ENCODE peak calls at places on chromosome 10, in seven cellular contexts. One of them, this sample, is unnamed.

GRCh38 chr10:62083868-62084267 is 182.4 kb downstream of the ARID5B start:
- DNase-seq in mammary epithelial cell: peak; percentile 89
- DNase-seq in heart left ventricle: peak; percentile 74
- DNase-seq in cardiac muscle cell: peak; percentile 52
- DNase-seq in aorta: peak; percentile 62
- DNase-seq in Panc1: no peak
- DNase-seq in epithelial cell of esophagus: peak; percentile 94
- DNase-seq in this sample: no peak

GRCh38 chr10:111148025-111148424 is 71.2 kb downstream of the ADRA2A start:
- DNase-seq in mammary epithelial cell: no peak
- DNase-seq in heart left ventricle: no peak
- DNase-seq in cardiac muscle cell: no peak
- DNase-seq in aorta: no peak
- DNase-seq in Panc1: no peak
- DNase-seq in epithelial cell of esophagus: no peak
- DNase-seq in this sample: no peak

GRCh38 chr10:100697070-100697469 is 48.3 kb upstream of the PAX2 start:
- DNase-seq in mammary epithelial cell: peak; percentile 32
- DNase-seq in heart left ventricle: no peak
- DNase-seq in cardiac muscle cell: no peak
- DNase-seq in aorta: no peak
- DNase-seq in Panc1: peak; percentile 24
- DNase-seq in epithelial cell of esophagus: peak; percentile 59
- DNase-seq in this sample: no peak

GRCh38 chr10:28569506-28570159 is 36.7 kb downstream of the WAC start:
- DNase-seq in mammary epithelial cell: peak; percentile 41
- DNase-seq in heart left ventricle: no peak
- DNase-seq in cardiac muscle cell: no peak
- DNase-seq in aorta: no peak
- DNase-seq in Panc1: no peak
- DNase-seq in epithelial cell of esophagus: no peak
- DNase-seq in this sample: no peak

GRCh38 chr10:18501198-18501597 is 150.2 kb downstream of the NSUN6 start:
- DNase-seq in mammary epithelial cell: peak; percentile 16
- DNase-seq in heart left ventricle: no peak
- DNase-seq in cardiac muscle cell: no peak
- DNase-seq in aorta: no peak
- DNase-seq in Panc1: no peak
- DNase-seq in epithelial cell of esophagus: peak; percentile 35
- DNase-seq in this sample: peak; percentile 15

GRCh38 chr10:11647676-11648075 is 36.2 kb upstream of the USP6NL start:
- DNase-seq in mammary epithelial cell: no peak
- DNase-seq in heart left ventricle: no peak
- DNase-seq in cardiac muscle cell: no peak
- DNase-seq in aorta: no peak
- DNase-seq in Panc1: no peak
- DNase-seq in epithelial cell of esophagus: peak; percentile 18
- DNase-seq in this sample: no peak

GRCh38 chr10:76205361-76205760 is 773.9 kb downstream of the LRMDA start:
- DNase-seq in mammary epithelial cell: peak; percentile 5
- DNase-seq in heart left ventricle: no peak
- DNase-seq in cardiac muscle cell: no peak
- DNase-seq in aorta: no peak
- DNase-seq in Panc1: no peak
- DNase-seq in epithelial cell of esophagus: peak; percentile 12
- DNase-seq in this sample: no peak

GRCh38 chr10:84590794-84591193 is 262.4 kb downstream of the CCSER2 start:
- DNase-seq in mammary epithelial cell: no peak
- DNase-seq in heart left ventricle: no peak
- DNase-seq in cardiac muscle cell: no peak
- DNase-seq in aorta: no peak
- DNase-seq in Panc1: no peak
- DNase-seq in epithelial cell of esophagus: no peak
- DNase-seq in this sample: no peak

GRCh38 chr10:17073720-17074547 is 55.7 kb downstream of the CUBN start:
- DNase-seq in mammary epithelial cell: no peak
- DNase-seq in heart left ventricle: no peak
- DNase-seq in cardiac muscle cell: no peak
- DNase-seq in aorta: no peak
- DNase-seq in Panc1: no peak
- DNase-seq in epithelial cell of esophagus: no peak
- DNase-seq in this sample: no peak

GRCh38 chr10:3111626-3112220 is 44.4 kb downstream of the PFKP start:
- DNase-seq in mammary epithelial cell: no peak
- DNase-seq in heart left ventricle: no peak
- DNase-seq in cardiac muscle cell: peak; percentile 27
- DNase-seq in aorta: peak; percentile 54
- DNase-seq in Panc1: no peak
- DNase-seq in epithelial cell of esophagus: no peak
- DNase-seq in this sample: no peak

GRCh38 chr10:127916826-127917225 is 9.9 kb downstream of the PTPRE start:
- DNase-seq in mammary epithelial cell: no peak
- DNase-seq in heart left ventricle: peak; percentile 32
- DNase-seq in cardiac muscle cell: no peak
- DNase-seq in aorta: no peak
- DNase-seq in Panc1: no peak
- DNase-seq in epithelial cell of esophagus: no peak
- DNase-seq in this sample: no peak

GRCh38 chr10:6228647-6229046 is 25.9 kb downstream of the PFKFB3 start:
- DNase-seq in mammary epithelial cell: no peak
- DNase-seq in heart left ventricle: no peak
- DNase-seq in cardiac muscle cell: no peak
- DNase-seq in aorta: no peak
- DNase-seq in Panc1: no peak
- DNase-seq in epithelial cell of esophagus: no peak
- DNase-seq in this sample: no peak

GRCh38 chr10:111077715-111078504 is 1.1 kb downstream of the ADRA2A start:
- DNase-seq in mammary epithelial cell: no peak
- DNase-seq in heart left ventricle: no peak
- DNase-seq in cardiac muscle cell: no peak
- DNase-seq in aorta: no peak
- DNase-seq in Panc1: no peak
- DNase-seq in epithelial cell of esophagus: peak; percentile 8
- DNase-seq in this sample: peak; percentile 9

GRCh38 chr10:98556061-98556460 is 109.3 kb upstream of the HPS1 start:
- DNase-seq in mammary epithelial cell: no peak
- DNase-seq in heart left ventricle: no peak
- DNase-seq in cardiac muscle cell: no peak
- DNase-seq in aorta: no peak
- DNase-seq in Panc1: no peak
- DNase-seq in epithelial cell of esophagus: no peak
- DNase-seq in this sample: no peak

GRCh38 chr10:61503051-61503450 is 49.9 kb upstream of the TMEM26 start:
- DNase-seq in mammary epithelial cell: peak; percentile 32
- DNase-seq in heart left ventricle: no peak
- DNase-seq in cardiac muscle cell: no peak
- DNase-seq in aorta: no peak
- DNase-seq in Panc1: no peak
- DNase-seq in epithelial cell of esophagus: peak; percentile 75
- DNase-seq in this sample: no peak

GRCh38 chr10:131825150-131825907 is 75.5 kb upstream of the PPP2R2D start:
- DNase-seq in mammary epithelial cell: no peak
- DNase-seq in heart left ventricle: peak; percentile 4
- DNase-seq in cardiac muscle cell: no peak
- DNase-seq in aorta: no peak
- DNase-seq in Panc1: no peak
- DNase-seq in epithelial cell of esophagus: no peak
- DNase-seq in this sample: no peak

GRCh38 chr10:52540479-52540984 is 226.5 kb downstream of the DKK1 start:
- DNase-seq in mammary epithelial cell: no peak
- DNase-seq in heart left ventricle: no peak
- DNase-seq in cardiac muscle cell: no peak
- DNase-seq in aorta: no peak
- DNase-seq in Panc1: no peak
- DNase-seq in epithelial cell of esophagus: no peak
- DNase-seq in this sample: no peak

GRCh38 chr10:74039561-74040145 is 41.7 kb downstream of the VCL start:
- DNase-seq in mammary epithelial cell: no peak
- DNase-seq in heart left ventricle: no peak
- DNase-seq in cardiac muscle cell: peak; percentile 27
- DNase-seq in aorta: no peak
- DNase-seq in Panc1: no peak
- DNase-seq in epithelial cell of esophagus: peak; percentile 49
- DNase-seq in this sample: no peak

GRCh38 chr10:47457528-47457820 is 26.4 kb downstream of the ANXA8 start:
- DNase-seq in mammary epithelial cell: no peak
- DNase-seq in heart left ventricle: no peak
- DNase-seq in cardiac muscle cell: no peak
- DNase-seq in aorta: no peak
- DNase-seq in Panc1: no peak
- DNase-seq in epithelial cell of esophagus: no peak
- DNase-seq in this sample: no peak

GRCh38 chr10:106608101-106608500 is 556.4 kb downstream of the SORCS1 start:
- DNase-seq in mammary epithelial cell: no peak
- DNase-seq in heart left ventricle: no peak
- DNase-seq in cardiac muscle cell: no peak
- DNase-seq in aorta: no peak
- DNase-seq in Panc1: no peak
- DNase-seq in epithelial cell of esophagus: no peak
- DNase-seq in this sample: no peak

GRCh38 chr10:32333849-32334248 is 13.1 kb downstream of the EPC1 start:
- DNase-seq in mammary epithelial cell: no peak
- DNase-seq in heart left ventricle: no peak
- DNase-seq in cardiac muscle cell: no peak
- DNase-seq in aorta: no peak
- DNase-seq in Panc1: no peak
- DNase-seq in epithelial cell of esophagus: no peak
- DNase-seq in this sample: no peak

GRCh38 chr10:70912556-70912955 is 24.2 kb upstream of the PCBD1 start:
- DNase-seq in mammary epithelial cell: no peak
- DNase-seq in heart left ventricle: peak; percentile 11
- DNase-seq in cardiac muscle cell: no peak
- DNase-seq in aorta: peak; percentile 34
- DNase-seq in Panc1: no peak
- DNase-seq in epithelial cell of esophagus: no peak
- DNase-seq in this sample: no peak

GRCh38 chr10:113681533-113682470 is 2.1 kb downstream of the CASP7 start:
- DNase-seq in mammary epithelial cell: no peak
- DNase-seq in heart left ventricle: no peak
- DNase-seq in cardiac muscle cell: no peak
- DNase-seq in aorta: no peak
- DNase-seq in Panc1: no peak
- DNase-seq in epithelial cell of esophagus: no peak
- DNase-seq in this sample: peak; percentile 56

GRCh38 chr10:28118985-28119628 is 120.2 kb upstream of the ODAD2 start:
- DNase-seq in mammary epithelial cell: no peak
- DNase-seq in heart left ventricle: no peak
- DNase-seq in cardiac muscle cell: no peak
- DNase-seq in aorta: no peak
- DNase-seq in Panc1: no peak
- DNase-seq in epithelial cell of esophagus: no peak
- DNase-seq in this sample: no peak

GRCh38 chr10:27600915-27601314 is 96.8 kb downstream of the RAB18 start:
- DNase-seq in mammary epithelial cell: no peak
- DNase-seq in heart left ventricle: no peak
- DNase-seq in cardiac muscle cell: peak; percentile 49
- DNase-seq in aorta: no peak
- DNase-seq in Panc1: no peak
- DNase-seq in epithelial cell of esophagus: no peak
- DNase-seq in this sample: no peak

GRCh38 chr10:31606841-31607240 is 287.8 kb downstream of the ZEB1 start:
- DNase-seq in mammary epithelial cell: no peak
- DNase-seq in heart left ventricle: no peak
- DNase-seq in cardiac muscle cell: no peak
- DNase-seq in aorta: no peak
- DNase-seq in Panc1: no peak
- DNase-seq in epithelial cell of esophagus: no peak
- DNase-seq in this sample: no peak

GRCh38 chr10:126405239-126405785 is 17.0 kb upstream of the ADAM12 start:
- DNase-seq in mammary epithelial cell: no peak
- DNase-seq in heart left ventricle: no peak
- DNase-seq in cardiac muscle cell: no peak
- DNase-seq in aorta: no peak
- DNase-seq in Panc1: no peak
- DNase-seq in epithelial cell of esophagus: no peak
- DNase-seq in this sample: no peak
- H3K4me3 ChIP-seq in mammary epithelial cell: no peak overlapping the region
- H3K4me3 ChIP-seq in heart left ventricle: no peak overlapping the region
- H3K4me3 ChIP-seq in cardiac muscle cell: no peak overlapping the region
- H3K4me3 ChIP-seq in aorta: no peak overlapping the region
- H3K4me3 ChIP-seq in Panc1: no peak overlapping the region
- H3K4me3 ChIP-seq in epithelial cell of esophagus: no peak overlapping the region
- H3K4me3 ChIP-seq in this sample: no peak overlapping the region

GRCh38 chr10:124827474-124827873 is 25.9 kb downstream of the ABRAXAS2 start:
- DNase-seq in mammary epithelial cell: no peak
- DNase-seq in heart left ventricle: no peak
- DNase-seq in cardiac muscle cell: no peak
- DNase-seq in aorta: no peak
- DNase-seq in Panc1: no peak
- DNase-seq in epithelial cell of esophagus: peak; percentile 32
- DNase-seq in this sample: no peak
- H3K4me3 ChIP-seq in mammary epithelial cell: no peak overlapping the region
- H3K4me3 ChIP-seq in heart left ventricle: no peak overlapping the region
- H3K4me3 ChIP-seq in cardiac muscle cell: no peak overlapping the region
- H3K4me3 ChIP-seq in aorta: no peak overlapping the region
- H3K4me3 ChIP-seq in Panc1: no peak overlapping the region
- H3K4me3 ChIP-seq in epithelial cell of esophagus: no peak overlapping the region
- H3K4me3 ChIP-seq in this sample: no peak overlapping the region

GRCh38 chr10:7409045-7409731 is 1.6 kb downstream of the SFMBT2 start:
- DNase-seq in mammary epithelial cell: no peak
- DNase-seq in heart left ventricle: peak; percentile 57
- DNase-seq in cardiac muscle cell: peak; percentile 25
- DNase-seq in aorta: no peak
- DNase-seq in Panc1: no peak
- DNase-seq in epithelial cell of esophagus: no peak
- DNase-seq in this sample: peak; percentile 69
- H3K4me3 ChIP-seq in mammary epithelial cell: peak overlapping the region; percentile 53
- H3K4me3 ChIP-seq in heart left ventricle: peak overlapping the region; percentile 68
- H3K4me3 ChIP-seq in cardiac muscle cell: peak overlapping the region; percentile 95
- H3K4me3 ChIP-seq in aorta: no peak overlapping the region
- H3K4me3 ChIP-seq in Panc1: peak overlapping the region; percentile 49
- H3K4me3 ChIP-seq in epithelial cell of esophagus: peak overlapping the region; percentile 24
- H3K4me3 ChIP-seq in this sample: peak overlapping the region; percentile 66

GRCh38 chr10:96400465-96400864 is 41.7 kb upstream of the OPALIN start:
- DNase-seq in mammary epithelial cell: no peak
- DNase-seq in heart left ventricle: no peak
- DNase-seq in cardiac muscle cell: no peak
- DNase-seq in aorta: no peak
- DNase-seq in Panc1: no peak
- DNase-seq in epithelial cell of esophagus: no peak
- DNase-seq in this sample: no peak

GRCh38 chr10:96401036-96401435 is 42.2 kb upstream of the OPALIN start:
- DNase-seq in mammary epithelial cell: no peak
- DNase-seq in heart left ventricle: no peak
- DNase-seq in cardiac muscle cell: no peak
- DNase-seq in aorta: no peak
- DNase-seq in Panc1: no peak
- DNase-seq in epithelial cell of esophagus: no peak
- DNase-seq in this sample: no peak

GRCh38 chr10:96397902-96398301 is 39.1 kb upstream of the OPALIN start:
- DNase-seq in mammary epithelial cell: no peak
- DNase-seq in heart left ventricle: no peak
- DNase-seq in cardiac muscle cell: no peak
- DNase-seq in aorta: no peak
- DNase-seq in Panc1: no peak
- DNase-seq in epithelial cell of esophagus: no peak
- DNase-seq in this sample: no peak

GRCh38 chr10:96390460-96390864 is 31.7 kb upstream of the OPALIN start:
- DNase-seq in mammary epithelial cell: no peak
- DNase-seq in heart left ventricle: peak; percentile 81
- DNase-seq in cardiac muscle cell: no peak
- DNase-seq in aorta: peak; percentile 75
- DNase-seq in Panc1: no peak
- DNase-seq in epithelial cell of esophagus: no peak
- DNase-seq in this sample: no peak

GRCh38 chr10:96395931-96396877 is 37.4 kb upstream of the OPALIN start:
- DNase-seq in mammary epithelial cell: peak; percentile 43
- DNase-seq in heart left ventricle: peak; percentile 70
- DNase-seq in cardiac muscle cell: peak; percentile 76
- DNase-seq in aorta: peak; percentile 75
- DNase-seq in Panc1: peak; percentile 50
- DNase-seq in epithelial cell of esophagus: peak; percentile 80
- DNase-seq in this sample: peak; percentile 34
- H3K4me3 ChIP-seq in mammary epithelial cell: no peak overlapping the region
- H3K4me3 ChIP-seq in heart left ventricle: no peak overlapping the region
- H3K4me3 ChIP-seq in cardiac muscle cell: no peak overlapping the region
- H3K4me3 ChIP-seq in aorta: no peak overlapping the region
- H3K4me3 ChIP-seq in Panc1: no peak overlapping the region
- H3K4me3 ChIP-seq in epithelial cell of esophagus: peak overlapping the region; percentile 25
- H3K4me3 ChIP-seq in this sample: no peak overlapping the region

This sample was measured in GM06990.